ENCODE peak calls at places on chromosome 17, in seven cellular contexts. C is stimulated activated CD4-positive, alpha-beta T cell treated with anti-CD3 and anti-CD28 coated beads, Interleukin-15, amount 100 ng/mL, for 1 hour; K is psoas muscle; Y is activated T-helper 1 cell treated with Interleukin-2 at 50 U/mL for 16 hours; N is HS-5; F is LoVo; O is aorta. Q is an unnamed sample.

GRCh38 chr17:75345514-75346167 is 56.4 kb upstream of the SLC25A19 start:
- DNase-seq in Y (no peak), O (no peak), N (no peak), K (no peak), C (peak; percentile 12), F (no peak), Q (no peak)

GRCh38 chr17:71409712-71410111 is 711.1 kb upstream of the SOX9 start:
- DNase-seq in Y (no peak), K (no peak), N (peak; percentile 89), C (no peak), O (no peak), F (peak; percentile 63), Q (no peak)

GRCh38 chr17:82353484-82353883 is 5.6 kb upstream of the TEX19 start:
- DNase-seq in O (no peak), K (peak; percentile 23), N (no peak), F (no peak), Y (no peak), C (no peak), Q (no peak)

GRCh38 chr17:7250655-7251329 is 742 bp downstream of the CTDNEP1 start:
- DNase-seq in Y (no peak), N (no peak), F (no peak), K (no peak), O (no peak), C (no peak), Q (no peak)

GRCh38 chr17:9577402-9577709 is 914 bp downstream of the CFAP52 start:
- DNase-seq in Y (no peak), C (no peak), N (no peak), O (no peak), K (no peak), F (no peak), Q (no peak)

GRCh38 chr17:7281953-7282751 is 634 bp downstream of the SLC2A4 start:
- DNase-seq in C (no peak), K (peak; percentile 97), Y (no peak), N (no peak), O (peak; percentile 60), F (no peak), Q (peak; percentile 86)

GRCh38 chr17:10166181-10166935 is 32.0 kb downstream of the GAS7 start:
- DNase-seq in O (no peak), Y (no peak), K (no peak), C (no peak), N (no peak), F (no peak), Q (no peak)

GRCh38 chr17:78302478-78302877 is 57.4 kb downstream of the SOCS3 start:
- DNase-seq in K (no peak), O (no peak), Y (no peak), F (no peak), C (no peak), N (no peak), Q (no peak)

GRCh38 chr17:74893936-74894671 is 671 bp upstream of the FADS6 start:
- DNase-seq in C (no peak), Y (no peak), O (no peak), F (no peak), N (no peak), K (no peak), Q (no peak)

Q was measured in tibial artery.